ENCODE peak calls at places on chromosomes 13 and 19, in six cellular contexts. X is iPS DF 6.9; J is IMR-90; E is T1000; N is activated CD4-positive, CD25-positive, alpha-beta regulatory T cell treated with anti-CD3 and anti-CD28 coated beads, Interleukin-2, amount 50 U/mL, for 72 hours; K is AG09319. B is an unnamed sample.

GRCh38 chr13:40048551-40048950 is 393.1 kb downstream of the COG6 start:
- DNase-seq in E (no peak), K (no peak), N (no peak), J (no peak), X (no peak), B (no peak)

GRCh38 chr19:49660338-49660961 is 5.2 kb downstream of the IRF3 start:
- DNase-seq in K (no peak), X (no peak), E (no peak), N (no peak), J (no peak), B (no peak)

GRCh38 chr13:46679369-46680180 is 117.4 kb downstream of the ESD start:
- DNase-seq in E (no peak), K (peak), X (no peak), J (peak), N (no peak), B (peak)

GRCh38 chr19:16739546-16739945 is 19.9 kb downstream of the NWD1 start:
- DNase-seq in J (no peak), K (no peak), N (no peak), X (no peak), E (no peak), B (no peak)

GRCh38 chr13:113155201-113155600 is 3.2 kb upstream of the PROZ start:
- DNase-seq in X (no peak), K (no peak), N (no peak), E (no peak), J (no peak), B (no peak)

GRCh38 chr13:60369242-60369641 is 27.8 kb upstream of the TDRD3 start:
- DNase-seq in E (no peak), K (no peak), X (no peak), N (no peak), J (peak), B (no peak)

GRCh38 chr19:46718157-46718933 is 1.4 kb upstream of the PRKD2 start:
- DNase-seq in N (peak), K (no peak), E (no peak), J (no peak), X (no peak), B (peak)

GRCh38 chr19:4633140-4633967 is 6.0 kb upstream of the TNFAIP8L1 start:
- DNase-seq in E (peak), N (peak), K (no peak), J (peak), X (peak), B (peak)

GRCh38 chr19:4678881-4679379 is 8.8 kb upstream of the MYDGF start:
- DNase-seq in J (no peak), N (no peak), X (peak), E (no peak), K (no peak), B (no peak)

GRCh38 chr13:45367358-45367757 is 26.4 kb upstream of the TPT1 start:
- DNase-seq in E (peak), J (peak), X (peak), K (peak), N (peak), B (peak)

GRCh38 chr19:18058208-18059009 is 28.3 kb downstream of the IL12RB1 start:
- DNase-seq in X (peak), N (peak), E (peak), J (peak), K (no peak), B (peak)

GRCh38 chr19:44718441-44719261 is 19.7 kb downstream of the CEACAM16 start:
- DNase-seq in K (no peak), X (peak), N (no peak), J (peak), E (no peak), B (no peak)

GRCh38 chr13:111460548-111461444 is 140.4 kb downstream of the TEX29 start:
- DNase-seq in N (no peak), E (no peak), K (peak), J (peak), X (peak), B (no peak)

GRCh38 chr19:37078717-37079032 is 442 bp downstream of the ZNF420 start:
- DNase-seq in E (no peak), K (no peak), X (no peak), N (no peak), J (no peak), B (no peak)

GRCh38 chr13:38543561-38543960 is 143.3 kb upstream of the FREM2 start:
- DNase-seq in K (no peak), J (no peak), N (no peak), E (no peak), X (no peak), B (no peak)

GRCh38 chr19:5397804-5398692 is 57.2 kb upstream of the ZNRF4 start:
- DNase-seq in K (no peak), X (no peak), E (no peak), N (no peak), J (no peak), B (no peak)